ENCODE peak calls at places on chromosomes 13 and 19, in eight cellular contexts. O, M, S, D, L, P, W and X are unnamed samples.

GRCh38 chr13:41577437-41577836 is 120.1 kb downstream of the RGCC start:
- DNase-seq in W (no peak), S (no peak), O (no peak), P (no peak), L (no peak), D (no peak), M (no peak), X (no peak)

GRCh38 chr19:35542209-35542608 is 3.2 kb upstream of the TMEM147 start:
- DNase-seq in M (no peak), S (no peak), W (no peak), P (no peak), O (no peak), L (no peak), D (no peak), X (no peak)

GRCh38 chr13:33723365-33723764 is 94.6 kb upstream of the RFC3 start:
- DNase-seq in M (no peak), P (no peak), W (no peak), D (no peak), S (no peak), O (no peak), L (no peak), X (no peak)

GRCh38 chr13:110114351-110114750 is 192.6 kb downstream of the COL4A1 start:
- DNase-seq in D (no peak), P (no peak), O (no peak), M (no peak), L (no peak), W (no peak), S (no peak), X (no peak)

GRCh38 chr19:6736169-6736916 is 1.0 kb downstream of the GPR108 start:
- DNase-seq in P (peak; percentile 77), S (peak; percentile 22), D (peak; percentile 45), M (peak; percentile 90), W (peak; percentile 75), L (peak; percentile 84), O (peak; percentile 71), X (peak; percentile 75)

GRCh38 chr19:14361824-14362223 is 19.4 kb upstream of the ADGRE5 start:
- DNase-seq in M (no peak), L (no peak), S (no peak), W (peak; percentile 63), D (no peak), P (peak; percentile 74), O (no peak), X (peak; percentile 76)

GRCh38 chr13:49602005-49602404 is 16.6 kb upstream of the RCBTB1 start:
- DNase-seq in M (no peak), L (no peak), S (no peak), W (no peak), D (no peak), P (no peak), O (no peak), X (no peak)

GRCh38 chr19:32012886-32013635 is 332.3 kb upstream of the ZNF507 start:
- DNase-seq in M (no peak), D (no peak), S (no peak), L (no peak), O (no peak), P (no peak), W (no peak), X (no peak)

GRCh38 chr19:34991542-34992333 is 8.4 kb upstream of the GRAMD1A start:
- DNase-seq in O (no peak), L (no peak), W (no peak), D (no peak), M (peak; percentile 8), S (no peak), P (no peak), X (no peak)

GRCh38 chr13:100533588-100534041 is 55.0 kb downstream of the GGACT start:
- DNase-seq in S (no peak), L (no peak), O (no peak), P (no peak), W (no peak), M (no peak), D (no peak), X (no peak)

GRCh38 chr13:36815069-36815468 is 4.0 kb upstream of the RFXAP start:
- DNase-seq in L (no peak), M (no peak), W (no peak), S (no peak), D (no peak), P (no peak), O (no peak), X (peak; percentile 51)

GRCh38 chr19:34365463-34366401 is 736 bp downstream of the GPI start:
- DNase-seq in D (no peak), P (no peak), M (peak; percentile 85), O (no peak), S (no peak), W (peak; percentile 60), L (no peak), X (peak; percentile 47)